ENCODE peak calls at places on chromosomes 6 and 20, in six cellular contexts. H, R, X, E, B and Z are unnamed samples.

GRCh38 chr6:27238010-27238983 is 9.2 kb upstream of the PRSS16 start:
- DNase-seq in H (no peak), R (no peak), X (peak), E (no peak), B (peak), Z (no peak)

GRCh38 chr6:131651782-131652181 is 14.7 kb downstream of the ENPP3 start:
- DNase-seq in H (peak), R (no peak), X (no peak), E (no peak), B (no peak), Z (no peak)

GRCh38 chr6:2713473-2714358 is 37.0 kb downstream of the MYLK4 start:
- DNase-seq in H (no peak), R (no peak), X (no peak), E (no peak), B (peak), Z (no peak)

GRCh38 chr6:160224599-160225237 is 33.9 kb downstream of the SLC22A2 start:
- DNase-seq in H (no peak), R (no peak), X (no peak), E (no peak), B (no peak), Z (no peak)

GRCh38 chr6:100897671-100898070 is 16.5 kb upstream of the ASCC3 start:
- DNase-seq in H (no peak), R (no peak), X (no peak), E (no peak), B (no peak), Z (no peak)

GRCh38 chr20:18609741-18610140 is 21.9 kb downstream of the DTD1 start:
- DNase-seq in H (no peak), R (no peak), X (no peak), E (no peak), B (peak), Z (no peak)

GRCh38 chr20:14069796-14070195 is 74.5 kb downstream of the MACROD2 start:
- DNase-seq in H (no peak), R (no peak), X (no peak), E (no peak), B (no peak), Z (no peak)

GRCh38 chr20:5626603-5627002 is 123.6 kb upstream of the SHLD1 start:
- DNase-seq in H (no peak), R (no peak), X (no peak), E (no peak), B (no peak), Z (no peak)

GRCh38 chr20:23446505-23446904 is 6.2 kb downstream of the CST11 start:
- DNase-seq in H (no peak), R (no peak), X (peak), E (no peak), B (peak), Z (no peak)

GRCh38 chr6:113701552-113702254 is 155.4 kb upstream of the MARCKS start:
- DNase-seq in H (no peak), R (no peak), X (no peak), E (no peak), B (peak), Z (no peak)

GRCh38 chr20:62716198-62716940 is 7.7 kb downstream of the NTSR1 start:
- DNase-seq in H (no peak), R (no peak), X (peak), E (no peak), B (peak), Z (no peak)

GRCh38 chr6:142294681-142295080 is 7.1 kb upstream of the ADGRG6 start:
- DNase-seq in H (no peak), R (no peak), X (no peak), E (no peak), B (no peak), Z (no peak)